ENCODE peak calls at places on chromosome 4, in six cellular contexts. F, W, Y, G, H and U are unnamed samples.

GRCh38 chr4:74473155-74473811 is 28.3 kb downstream of the AREG start:
- DNase-seq in Y (peak), W (no peak), F (no peak), H (peak), G (no peak), U (no peak)

GRCh38 chr4:25950476-25951389 is 36.7 kb downstream of the SMIM20 start:
- DNase-seq in F (no peak), G (no peak), H (no peak), W (no peak), Y (no peak), U (no peak)

GRCh38 chr4:159117564-159117963 is 14.7 kb downstream of the RAPGEF2 start:
- DNase-seq in H (no peak), G (no peak), Y (no peak), W (no peak), F (no peak), U (no peak)

GRCh38 chr4:155964016-155964891 is 10.6 kb upstream of the CTSO start:
- DNase-seq in H (peak), Y (peak), F (no peak), G (no peak), W (no peak), U (no peak)

GRCh38 chr4:149741186-149741831 is 74.3 kb downstream of the IQCM start:
- DNase-seq in G (no peak), W (no peak), F (no peak), H (no peak), Y (no peak), U (no peak)

GRCh38 chr4:114272226-114272625 is 292.8 kb upstream of the ARSJ start:
- DNase-seq in Y (peak), H (peak), F (no peak), W (no peak), G (no peak), U (peak)

GRCh38 chr4:60589425-60589824 is 610.7 kb upstream of the ADGRL3 start:
- DNase-seq in H (no peak), W (no peak), G (no peak), F (no peak), Y (no peak), U (no peak)

GRCh38 chr4:175833574-175834350 is 21.7 kb upstream of the GPM6A start:
- DNase-seq in W (no peak), Y (peak), F (no peak), G (no peak), H (no peak), U (no peak)

GRCh38 chr4:147732516-147733193 is 767 bp downstream of the ARHGAP10 start:
- DNase-seq in F (no peak), H (peak), Y (peak), W (peak), G (no peak), U (no peak)

GRCh38 chr4:140061883-140062282 is 92.1 kb downstream of the MAML3 start:
- DNase-seq in H (no peak), G (no peak), W (no peak), F (no peak), Y (no peak), U (no peak)

DNA sequence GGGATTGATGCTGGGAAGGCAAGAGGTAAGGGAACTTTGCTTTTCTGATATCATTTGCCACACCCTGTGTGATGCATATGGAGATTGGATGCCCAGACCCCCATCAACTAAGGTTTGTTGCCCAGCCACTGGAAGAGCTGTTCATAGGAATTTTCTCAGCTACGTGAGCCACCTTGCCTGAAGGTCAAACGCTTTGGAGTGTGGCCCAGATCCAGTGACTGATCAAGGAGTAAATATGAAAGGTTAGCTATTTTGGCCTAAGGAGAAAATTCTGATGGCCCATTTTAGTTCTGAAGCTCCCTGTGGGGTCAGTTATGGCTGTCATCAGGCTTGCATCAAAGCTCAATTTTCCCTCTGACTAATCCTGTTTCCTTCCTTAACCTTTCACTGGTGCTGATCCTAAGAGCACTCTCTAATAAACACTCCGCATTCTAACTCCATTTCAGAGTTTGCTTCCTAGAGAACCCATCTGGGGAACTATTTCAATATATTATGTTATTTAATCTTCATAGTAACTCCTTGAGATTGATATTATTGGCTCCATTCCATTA is 407.7 kb downstream of the SPRY1 start:
- DNase-seq in W (no peak), G (no peak), Y (no peak), H (no peak), F (no peak), U (no peak)
- H3K4me3 ChIP-seq in W (no peak), G (no peak), Y (no peak), H (no peak), F (no peak), U (no peak)

DNA sequence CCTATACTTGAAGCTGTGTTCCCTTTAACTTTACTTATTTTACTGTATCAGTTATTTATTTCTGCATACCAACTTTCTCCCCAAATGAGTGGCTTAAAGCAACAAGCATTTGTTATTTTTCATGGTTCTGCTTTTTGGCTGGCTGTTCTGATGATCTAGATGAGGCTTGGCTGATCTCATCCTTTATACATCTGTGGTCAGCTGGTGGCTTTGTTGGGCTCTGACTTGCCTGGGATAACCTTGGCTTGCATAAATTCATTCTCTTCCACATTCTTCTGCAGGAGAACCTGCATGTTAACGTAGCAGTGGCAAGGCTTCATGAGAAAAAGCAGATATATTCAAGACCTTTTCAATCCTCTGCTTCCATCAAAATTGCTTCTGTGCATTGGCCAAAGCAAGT is 1317.6 kb downstream of the ADGRL3 start:
- DNase-seq in F (no peak), H (no peak), W (no peak), Y (peak), G (no peak), U (no peak)
- H3K4me3 ChIP-seq in F (no peak), H (no peak), W (no peak), Y (no peak), G (no peak), U (no peak)

DNA sequence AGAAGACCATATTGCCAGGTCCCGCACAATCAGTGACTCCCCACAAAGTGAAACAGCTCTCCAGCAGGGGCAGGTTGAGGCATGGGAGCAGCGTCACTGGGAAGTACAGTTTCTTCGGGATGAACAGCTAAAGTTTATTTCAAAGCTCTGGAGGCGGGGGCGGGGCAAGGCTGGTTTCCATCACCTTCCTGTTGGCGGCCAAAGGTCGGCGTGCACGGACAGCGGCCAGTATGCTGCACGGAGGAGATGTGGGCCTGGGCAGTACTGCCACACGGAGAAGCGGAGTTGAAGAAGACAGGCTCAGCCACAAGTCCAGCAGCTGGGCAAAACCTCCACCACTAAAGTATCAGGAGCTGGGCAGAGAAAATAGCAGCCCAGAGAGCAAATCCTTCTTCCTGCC is 964 bp upstream of the ZNF518B start:
- DNase-seq in G (no peak), W (no peak), H (no peak), F (no peak), Y (no peak), U (no peak)
- H3K4me3 ChIP-seq in G (no peak), W (no peak), H (no peak), F (no peak), Y (no peak), U (no peak)

DNA sequence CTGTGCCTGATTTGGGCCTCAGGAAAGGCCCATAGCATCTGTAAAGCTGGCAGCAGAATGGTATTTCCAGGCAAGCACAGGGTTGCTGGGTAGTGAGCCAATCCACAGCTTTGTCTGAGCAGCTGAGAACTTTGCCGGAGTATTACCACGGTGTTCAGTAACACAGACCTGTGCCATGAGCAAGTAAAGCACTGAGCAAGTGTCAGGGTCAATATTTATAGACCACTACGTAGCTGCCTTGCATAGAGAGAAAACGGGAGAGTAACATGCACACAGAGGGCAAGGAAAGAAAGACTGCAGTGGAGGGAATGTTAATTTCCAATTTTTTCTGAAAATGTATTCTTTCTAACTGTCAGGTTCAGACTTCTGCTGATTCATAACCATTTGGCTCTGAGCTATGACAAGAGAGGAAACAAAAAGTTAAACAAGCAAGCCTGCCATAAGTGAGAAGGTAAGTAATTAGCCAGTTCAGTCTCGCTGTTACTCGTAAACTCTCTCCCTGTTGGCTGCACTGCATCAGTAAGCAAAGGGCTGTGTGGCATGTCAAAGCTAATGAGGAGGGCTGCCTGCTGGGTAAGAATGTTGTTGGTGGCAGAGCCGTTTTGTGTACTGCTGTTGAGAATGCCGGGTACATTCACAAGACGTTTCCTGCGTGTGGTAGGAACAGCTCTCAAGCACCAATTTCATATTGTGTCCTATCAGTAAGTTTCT is 238.1 kb downstream of the BMPR1B start:
- DNase-seq in H (peak), Y (peak), G (no peak), W (no peak), F (no peak), U (no peak)
- H3K4me3 ChIP-seq in H (no peak), Y (no peak), G (no peak), W (no peak), F (no peak), U (no peak)

DNA sequence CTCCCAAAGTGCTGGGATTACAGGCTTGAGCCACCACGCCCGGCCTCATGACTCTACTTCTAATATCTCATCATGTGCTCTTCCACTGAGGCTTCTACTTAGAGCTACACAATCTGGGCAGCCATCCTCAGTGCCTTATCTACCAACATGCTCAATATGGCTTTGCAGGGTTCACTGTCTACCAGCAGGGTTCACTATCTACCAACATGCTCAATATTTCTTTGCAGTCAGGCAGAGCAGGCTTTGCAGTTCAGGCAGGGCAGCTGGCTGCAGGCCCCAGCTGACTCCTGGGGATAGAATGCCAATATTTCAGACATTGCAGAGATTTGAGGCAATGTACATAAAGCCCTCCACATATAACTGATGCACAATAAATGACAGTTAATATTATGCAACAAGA is 47.5 kb downstream of the PKD2 start:
- DNase-seq in H (peak), F (no peak), G (no peak), W (no peak), Y (peak), U (peak)
- H3K4me3 ChIP-seq in H (no peak), F (no peak), G (no peak), W (no peak), Y (no peak), U (no peak)

DNA sequence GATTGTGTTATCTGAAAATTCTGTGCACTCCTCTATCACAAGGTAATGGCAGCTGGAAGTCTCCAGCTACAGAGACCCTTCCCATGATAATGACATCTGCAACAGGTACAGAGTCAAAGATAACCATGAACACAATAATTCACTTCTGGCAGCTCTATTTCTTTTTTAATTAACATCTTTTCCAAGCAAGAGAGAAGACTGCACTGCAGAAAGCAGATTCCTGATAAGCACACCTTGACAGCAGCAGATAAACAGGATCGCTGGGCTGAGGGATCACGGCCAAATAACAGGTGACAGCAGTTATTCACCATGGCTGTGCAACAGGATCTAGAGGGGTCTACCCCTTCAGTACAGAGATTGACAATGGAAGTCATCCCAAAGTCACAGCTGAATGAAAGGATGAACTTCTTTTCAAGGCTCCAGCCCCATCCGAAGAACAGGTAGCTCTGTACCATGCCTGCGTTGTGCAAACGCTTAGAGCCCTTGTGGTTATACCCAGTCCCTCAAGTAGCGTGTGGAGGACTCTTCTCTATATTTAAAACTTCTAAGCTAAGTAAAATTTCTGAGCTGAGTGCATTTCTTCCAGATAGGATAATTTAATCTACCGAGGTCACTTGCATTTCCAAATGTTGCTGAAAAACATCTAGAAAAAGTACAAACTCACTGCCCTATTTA is 66.7 kb downstream of the DCHS2 start:
- DNase-seq in Y (no peak), W (no peak), H (no peak), F (no peak), G (no peak), U (no peak)
- H3K4me3 ChIP-seq in Y (no peak), W (no peak), H (no peak), F (no peak), G (no peak), U (no peak)